ENCODE peak calls at places on chromosomes 3 and 15, in six cellular contexts. L is NCI-H510A treated with DMSO at 0.1 percent for 48 hours, J is nucleus accumbens, A is COR-L47, Z is NCI-H748 treated with DMSO at 0.1 percent for 48 hours, N is fibroblast of lung. O is an unnamed sample.

GRCh38 chr15:69926721-69927120 is 171.0 kb downstream of the TLE3 start:
- DNase-seq in L (no peak), J (no peak), A (no peak), Z (no peak), N (no peak), O (no peak)

GRCh38 chr3:98807011-98807410 is 43.9 kb downstream of the ST3GAL6 start:
- DNase-seq in L (no peak), J (no peak), A (no peak), Z (no peak), N (no peak), O (no peak)

GRCh38 chr3:41418961-41419691 is 219.8 kb downstream of the CTNNB1 start:
- DNase-seq in L (no peak), J (no peak), A (no peak), Z (no peak), N (peak), O (no peak)

GRCh38 chr15:99613887-99614642 is 48.3 kb downstream of the MEF2A start:
- DNase-seq in L (no peak), J (no peak), A (no peak), Z (no peak), N (peak), O (no peak)

GRCh38 chr3:123347691-123348264 is 101.1 kb downstream of the ADCY5 start:
- DNase-seq in L (peak), J (no peak), A (peak), Z (peak), N (no peak), O (peak)

GRCh38 chr3:55481067-55481917 is 5.8 kb downstream of the WNT5A start:
- DNase-seq in L (no peak), J (no peak), A (no peak), Z (no peak), N (peak), O (peak)

GRCh38 chr3:186971578-186971977 is 41.3 kb downstream of the ST6GAL1 start:
- DNase-seq in L (no peak), J (no peak), A (no peak), Z (no peak), N (no peak), O (no peak)

GRCh38 chr3:178706411-178706810 is 170.2 kb downstream of the KCNMB2 start:
- DNase-seq in L (no peak), J (no peak), A (no peak), Z (no peak), N (no peak), O (no peak)

GRCh38 chr15:90550919-90551318 is 21.2 kb downstream of the CRTC3 start:
- DNase-seq in L (no peak), J (no peak), A (no peak), Z (no peak), N (no peak), O (no peak)

GRCh38 chr3:183485093-183485492 is 56.7 kb upstream of the MCF2L2 start:
- DNase-seq in L (no peak), J (no peak), A (no peak), Z (no peak), N (no peak), O (no peak)

O was measured in NCI-H1105 treated with DMSO at 0.1 percent for 48 hours.